ENCODE peak calls at places on chromosome 1, in seven cellular contexts. P is kidney, Y is skeletal muscle cell, D is AG10803, K is upper lobe of right lung, F is uterus, R is NT2/D1. C is an unnamed sample.

GRCh38 chr1:61782771-61783170 is 40.5 kb downstream of the PATJ start:
- DNase-seq in P (no peak), Y (no peak), D (no peak), K (no peak), F (no peak), R (no peak), C (peak)

GRCh38 chr1:10530281-10530740 is 55.6 kb downstream of the PEX14 start:
- DNase-seq in P (peak), Y (no peak), D (peak), K (peak), F (no peak), R (no peak), C (no peak)

GRCh38 chr1:1335283-1335682 is 4.2 kb downstream of the TAS1R3 start:
- DNase-seq in P (no peak), Y (no peak), D (no peak), K (no peak), F (no peak), R (no peak), C (no peak)

GRCh38 chr1:53249706-53250105 is 11.4 kb upstream of the MAGOH start:
- DNase-seq in P (no peak), Y (no peak), D (peak), K (no peak), F (no peak), R (no peak), C (no peak)

GRCh38 chr1:8127201-8127641 is 101.1 kb upstream of the ERRFI1 start:
- DNase-seq in P (no peak), Y (no peak), D (no peak), K (no peak), F (no peak), R (no peak), C (no peak)

GRCh38 chr1:212702672-212703071 is 3.0 kb upstream of the BATF3 start:
- DNase-seq in P (no peak), Y (no peak), D (no peak), K (no peak), F (no peak), R (no peak), C (no peak)

GRCh38 chr1:62810420-62811274 is 26.7 kb downstream of the ATG4C start:
- DNase-seq in P (no peak), Y (no peak), D (no peak), K (no peak), F (no peak), R (no peak), C (no peak)

GRCh38 chr1:204828352-204828850 is 42.3 kb upstream of the NFASC start:
- DNase-seq in P (peak), Y (peak), D (peak), K (peak), F (peak), R (peak), C (peak)

GRCh38 chr1:155307247-155307740 is 1.4 kb upstream of the FDPS start:
- DNase-seq in P (no peak), Y (no peak), D (peak), K (no peak), F (no peak), R (peak), C (no peak)

GRCh38 chr1:29033829-29034466 is 89.8 kb downstream of the TMEM200B start:
- DNase-seq in P (no peak), Y (no peak), D (peak), K (no peak), F (no peak), R (peak), C (no peak)

GRCh38 chr1:244817415-244817894 is 18.0 kb upstream of the COX20 start:
- DNase-seq in P (no peak), Y (no peak), D (no peak), K (no peak), F (no peak), R (no peak), C (no peak)

GRCh38 chr1:200206761-200207160 is 179.3 kb downstream of the NR5A2 start:
- DNase-seq in P (no peak), Y (peak), D (peak), K (no peak), F (no peak), R (no peak), C (no peak)

GRCh38 chr1:183080406-183080805 is 57.2 kb downstream of the LAMC1 start:
- DNase-seq in P (no peak), Y (no peak), D (peak), K (no peak), F (no peak), R (no peak), C (no peak)

GRCh38 chr1:175591083-175591743 is 152.2 kb downstream of the TNR start:
- DNase-seq in P (no peak), Y (no peak), D (no peak), K (no peak), F (no peak), R (no peak), C (no peak)

GRCh38 chr1:100538935-100539835 is 1.2 kb downstream of the GPR88 start:
- DNase-seq in P (peak), Y (no peak), D (no peak), K (peak), F (no peak), R (no peak), C (no peak)

GRCh38 chr1:220528049-220528678 is at the start of gene MARK1:
- DNase-seq in P (peak), Y (no peak), D (peak), K (peak), F (peak), R (peak), C (no peak)

C was measured in effector memory CD8-positive, alpha-beta T cell.